ENCODE peak calls at places on chromosomes 7 and 10, in five cellular contexts. Q is heart left ventricle, G is astrocyte of the spinal cord, Z is lower leg skin, C is bronchial epithelial cell. N is an unnamed sample.

GRCh38 chr10:86298501-86299001 is 68.0 kb downstream of the GRID1 start:
- DNase-seq in C (no peak), G (no peak), Z (no peak), Q (no peak), N (no peak)

GRCh38 chr10:67520924-67521520 is 175.0 kb downstream of the CTNNA3 start:
- DNase-seq in Z (no peak), G (peak), Q (no peak), C (peak), N (peak)

GRCh38 chr7:116211006-116211912 is 920 bp downstream of the TES start:
- DNase-seq in G (peak), Q (peak), C (peak), Z (peak), N (peak)

GRCh38 chr7:116588641-116589594 is 64.1 kb downstream of the CAV1 start:
- DNase-seq in Q (no peak), Z (no peak), G (peak), C (peak), N (peak)

GRCh38 chr10:31768467-31768866 is 160.2 kb downstream of the ARHGAP12 start:
- DNase-seq in C (no peak), Q (no peak), G (peak), Z (no peak), N (no peak)

GRCh38 chr7:82685214-82685613 is 241.6 kb upstream of the CACNA2D1 start:
- DNase-seq in Z (no peak), G (no peak), C (no peak), Q (no peak), N (no peak)

GRCh38 chr7:157854066-157854891 is 517.5 kb downstream of the DNAJB6 start:
- DNase-seq in Q (peak), Z (peak), C (no peak), G (no peak), N (no peak)

GRCh38 chr10:125559210-125559609 is 123.8 kb downstream of the TEX36 start:
- DNase-seq in Q (no peak), Z (no peak), C (no peak), G (no peak), N (no peak)

GRCh38 chr7:121531175-121532070 is 135.3 kb upstream of the FAM3C start:
- DNase-seq in Q (no peak), G (no peak), Z (no peak), C (peak), N (no peak)

GRCh38 chr10:79049931-79050895 is 18.6 kb upstream of the ZMIZ1 start:
- DNase-seq in Q (no peak), C (peak), Z (no peak), G (no peak), N (no peak)

GRCh38 chr10:63977329-63977923 is 456.2 kb downstream of the REEP3 start:
- DNase-seq in Z (no peak), C (peak), G (peak), Q (no peak), N (peak)

GRCh38 chr10:72259491-72260214 is 14.1 kb upstream of the DDIT4 start:
- DNase-seq in C (no peak), Q (peak), G (peak), Z (no peak), N (peak)

GRCh38 chr10:133520193-133520738 is 6.9 kb upstream of the CYP2E1 start:
- DNase-seq in C (peak), Z (peak), Q (peak), G (peak), N (peak)

GRCh38 chr7:136637826-136638225 is 230.6 kb upstream of the CHRM2 start:
- DNase-seq in Z (no peak), G (peak), Q (no peak), C (peak), N (no peak)

GRCh38 chr7:6306471-6306870 is 34.0 kb upstream of the CYTH3 start:
- DNase-seq in Q (no peak), Z (no peak), C (peak), G (peak), N (no peak)

GRCh38 chr7:14023342-14023741 is 33.9 kb upstream of the ETV1 start:
- DNase-seq in Q (no peak), C (no peak), Z (no peak), G (no peak), N (no peak)

GRCh38 chr10:43197834-43198681 is 59.8 kb downstream of the CSGALNACT2 start:
- DNase-seq in C (no peak), Z (no peak), G (no peak), Q (no peak), N (peak)

GRCh38 chr10:116974442-116975005 is 30.5 kb downstream of the SHTN1 start:
- DNase-seq in C (peak), G (peak), Z (no peak), Q (no peak), N (no peak)

GRCh38 chr7:44561962-44562621 is 11.6 kb downstream of the DDX56 start:
- DNase-seq in G (no peak), C (peak), Q (no peak), Z (no peak), N (no peak)

GRCh38 chr10:86946215-86947170 is 10.9 kb downstream of the MMRN2 start:
- DNase-seq in Q (peak), Z (no peak), G (no peak), C (no peak), N (no peak)

GRCh38 chr7:42010751-42011150 is 226.3 kb downstream of the GLI3 start:
- DNase-seq in G (no peak), Z (no peak), C (no peak), Q (no peak), N (no peak)

GRCh38 chr7:36216063-36216684 is 63.1 kb downstream of the EEPD1 start:
- DNase-seq in C (no peak), G (peak), Q (no peak), Z (peak), N (no peak)

GRCh38 chr10:85857791-85858190 is 508.8 kb downstream of the GRID1 start:
- DNase-seq in Z (no peak), Q (no peak), C (no peak), G (no peak), N (no peak)

GRCh38 chr10:70296406-70296899 is 12.6 kb upstream of the NPFFR1 start:
- DNase-seq in Q (peak), G (peak), Z (peak), C (peak), N (no peak)

GRCh38 chr7:133190172-133190528 is 62.7 kb upstream of the EXOC4 start:
- DNase-seq in Z (no peak), G (no peak), Q (no peak), C (no peak), N (no peak)

GRCh38 chr7:100584677-100585510 is 1.0 kb downstream of the LRCH4 start:
- DNase-seq in Z (peak), G (peak), Q (peak), C (peak), N (no peak)

GRCh38 chr10:9302142-9302746 is 1247.8 kb downstream of the GATA3 start:
- DNase-seq in C (peak), Z (no peak), G (peak), Q (no peak), N (peak)

GRCh38 chr7:111003883-111004282 is 87.0 kb upstream of the LRRN3 start:
- DNase-seq in Q (no peak), G (no peak), Z (no peak), C (no peak), N (no peak)

GRCh38 chr7:111074071-111074771 is 16.7 kb upstream of the LRRN3 start:
- DNase-seq in Z (no peak), Q (no peak), C (peak), G (no peak), N (no peak)

GRCh38 chr7:134293029-134293740 is 23.5 kb downstream of the SLC35B4 start:
- DNase-seq in Q (no peak), G (no peak), Z (peak), C (no peak), N (peak)

GRCh38 chr10:58502956-58503355 is 9.7 kb upstream of the BICC1 start:
- DNase-seq in C (peak), Z (no peak), G (no peak), Q (no peak), N (no peak)

GRCh38 chr10:124384142-124384541 is 34.6 kb downstream of the OAT start:
- DNase-seq in Q (no peak), Z (no peak), C (no peak), G (no peak), N (no peak)
- TF ChIP-seq CTCF in Q (no peak), Z (no peak), C (no peak), G (no peak), N (no peak)

GRCh38 chr10:21533577-21534475 is at the start of gene MLLT10:
- DNase-seq in C (peak), G (peak), Z (peak), Q (peak), N (peak)
- TF ChIP-seq CTCF in C (peak), G (peak), Z (peak), Q (peak), N (no peak)

GRCh38 chr10:132359305-132360040 is 27.5 kb downstream of the LRRC27 start:
- DNase-seq in Q (peak), Z (no peak), C (no peak), G (no peak), N (no peak)

GRCh38 chr10:132362151-132362611 is 30.2 kb downstream of the LRRC27 start:
- DNase-seq in Z (no peak), C (no peak), Q (no peak), G (no peak), N (no peak)

GRCh38 chr10:132363376-132363775 is 31.4 kb downstream of the LRRC27 start:
- DNase-seq in C (no peak), G (no peak), Q (no peak), Z (no peak), N (no peak)

GRCh38 chr10:132361581-132362101 is 29.6 kb downstream of the LRRC27 start:
- DNase-seq in G (no peak), Q (no peak), Z (no peak), C (no peak), N (no peak)

GRCh38 chr10:132360766-132361447 is 28.9 kb downstream of the LRRC27 start:
- DNase-seq in G (no peak), Q (no peak), C (no peak), Z (no peak), N (no peak)
- TF ChIP-seq CTCF in G (peak), Q (peak), C (peak), Z (no peak), N (no peak)

DNA sequence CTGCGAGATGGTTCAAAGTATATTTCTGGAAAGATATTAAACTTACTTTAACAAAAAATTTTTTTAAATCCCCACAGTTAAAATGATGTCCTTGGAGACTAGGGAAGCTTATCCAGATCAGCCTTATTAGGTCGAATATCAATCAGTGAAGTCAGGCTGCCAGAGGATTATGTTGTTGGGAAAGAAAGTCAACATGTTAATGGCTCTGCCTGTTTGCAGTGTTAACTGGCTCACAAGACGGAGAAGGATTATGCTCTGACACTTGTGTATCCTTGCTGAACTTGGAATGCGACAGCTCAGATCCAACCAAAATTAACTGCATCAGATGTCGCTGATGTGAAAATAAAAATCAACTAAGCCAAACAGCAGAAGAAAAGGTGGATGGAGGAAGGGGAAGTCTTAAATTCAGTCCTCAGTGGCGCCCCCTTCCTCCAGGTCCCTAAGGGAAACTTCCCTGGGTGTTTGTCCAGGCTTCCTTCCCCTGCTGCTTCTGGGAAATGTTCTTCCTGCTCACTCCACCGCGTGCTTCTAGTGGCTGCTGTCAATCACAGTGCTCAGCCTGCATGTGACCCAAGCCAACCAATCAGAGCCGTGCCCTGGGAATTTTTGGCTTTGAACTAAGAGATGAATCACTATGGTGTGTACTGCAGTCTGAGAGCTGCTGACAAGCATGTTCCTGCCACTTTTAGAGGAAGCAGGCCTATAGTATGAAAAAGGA is 690.4 kb upstream of the NRP1 start:
- DNase-seq in C (peak), Q (peak), G (no peak), Z (peak), N (no peak)
- TF ChIP-seq CTCF in C (no peak), Q (no peak), G (peak), Z (no peak), N (no peak)

GRCh38 chr10:10680496-10680895 is 337.2 kb upstream of the CELF2 start:
- DNase-seq in G (no peak), Q (no peak), Z (no peak), C (no peak), N (no peak)

DNA sequence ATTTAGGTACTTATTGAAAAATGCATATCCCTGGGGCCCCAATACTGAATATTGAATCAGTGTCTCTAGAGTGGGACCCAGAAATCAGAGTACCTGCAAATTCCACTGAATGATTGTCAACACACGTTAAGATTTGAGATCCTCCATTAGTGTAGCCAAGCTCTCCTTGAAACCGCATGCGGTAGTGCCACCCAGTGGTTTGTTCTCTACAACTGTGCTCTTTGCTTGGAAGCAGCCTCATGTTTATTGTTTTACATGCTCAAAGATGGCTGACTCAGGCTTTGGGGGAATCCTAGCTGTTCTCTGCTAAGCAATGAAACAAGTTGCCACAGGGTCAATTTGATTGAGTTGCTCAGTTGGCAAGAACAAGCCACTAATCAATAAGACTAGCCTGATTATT is 340.2 kb upstream of the CELF2 start:
- DNase-seq in Q (peak), C (peak), Z (peak), G (peak), N (peak)
- TF ChIP-seq CTCF in Q (peak), C (peak), Z (no peak), G (peak), N (peak)